ENCODE peak calls at places on chromosome 1, in six cellular contexts. S is NCI-H2081; E is NT2/D1; T is T-helper 22 cell; U is adrenal gland; R is activated CD4-positive, alpha-beta T cell treated with anti-CD3 and anti-CD28 coated beads, Interleukin-2, amount 50 U/mL, for 48 hours. C is an unnamed sample.

GRCh38 chr1:200979574-200980451 is 43.7 kb downstream of the KIF21B start:
- DNase-seq in U (peak), S (peak), T (peak), R (peak), E (peak), C (no peak)

GRCh38 chr1:207893737-207894582 is 17.0 kb downstream of the CD34 start:
- DNase-seq in T (no peak), S (no peak), R (no peak), U (no peak), E (no peak), C (no peak)

GRCh38 chr1:167342846-167343245 is 122.2 kb downstream of the POU2F1 start:
- DNase-seq in E (no peak), T (no peak), U (no peak), R (no peak), S (no peak), C (no peak)

GRCh38 chr1:20143734-20144565 is 4.8 kb downstream of the PLA2G2F start:
- DNase-seq in R (no peak), T (no peak), U (no peak), S (no peak), E (no peak), C (no peak)

GRCh38 chr1:19872190-19872589 is 10.0 kb upstream of the OTUD3 start:
- DNase-seq in S (peak), E (no peak), R (no peak), T (no peak), U (no peak), C (peak)

GRCh38 chr1:31773861-31774260 is 9.7 kb upstream of the ADGRB2 start:
- DNase-seq in S (no peak), E (no peak), T (no peak), U (no peak), R (no peak), C (no peak)

GRCh38 chr1:212528501-212528900 is 80.1 kb upstream of the ATF3 start:
- DNase-seq in S (no peak), R (no peak), T (no peak), E (no peak), U (no peak), C (no peak)

GRCh38 chr1:28853033-28853742 is 41.2 kb downstream of the OPRD1 start:
- DNase-seq in T (no peak), E (peak), U (no peak), S (no peak), R (no peak), C (no peak)

GRCh38 chr1:145996433-145997155 is at the start of gene TXNIP:
- DNase-seq in S (peak), R (peak), U (peak), T (peak), E (peak), C (peak)